ENCODE peak calls at places on chromosome 1, in ten cellular contexts. U is neural crest cell; V is HTR-8/SVneo; M is germinal center; E is stimulated activated CD8-positive, alpha-beta memory T cell treated with anti-CD3 and anti-CD28 coated beads, Interleukin-15, amount 100 ng/mL, for 48 hours; R is bronchial epithelial cell; J is stimulated activated CD4-positive, alpha-beta T cell treated with anti-CD3 and anti-CD28 coated beads, TNF-alpha, amount 100 ng/mL, for 4 hours; G is AG04450; Q is AG09309; Z is M059J. S is an unnamed sample.

GRCh38 chr1:244450597-244451538 is 841 bp downstream of the ADSS2 start:
- DNase-seq in M (peak), V (peak), Z (peak), J (peak), E (peak), Q (no peak), G (peak), U (peak), R (peak), S (peak)

GRCh38 chr1:44723496-44724407 is 7.2 kb downstream of the RNU5D-1 start:
- DNase-seq in G (no peak), M (peak), V (no peak), Q (no peak), U (no peak), R (no peak), Z (no peak), J (peak), E (no peak), S (peak)

GRCh38 chr1:111463029-111463683 is 10.6 kb upstream of the C1orf162 start:
- DNase-seq in U (no peak), R (no peak), Z (peak), G (peak), J (no peak), M (no peak), Q (no peak), V (no peak), E (no peak), S (no peak)

GRCh38 chr1:43532716-43533115 is 2.0 kb downstream of the PTPRF start:
- DNase-seq in R (no peak), M (no peak), V (no peak), E (no peak), U (no peak), Q (no peak), J (no peak), G (no peak), Z (no peak), S (no peak)

GRCh38 chr1:38045431-38046332 is 911 bp downstream of the POU3F1 start:
- DNase-seq in U (no peak), G (no peak), E (no peak), V (no peak), Q (no peak), R (no peak), J (no peak), Z (peak), M (no peak), S (no peak)

GRCh38 chr1:201573030-201573429 is 34.1 kb downstream of the NAV1 start:
- DNase-seq in R (peak), G (no peak), V (no peak), Z (no peak), E (no peak), J (no peak), M (no peak), U (no peak), Q (no peak), S (no peak)

GRCh38 chr1:51565009-51565408 is 45.9 kb upstream of the EPS15 start:
- DNase-seq in G (no peak), R (no peak), M (no peak), V (no peak), Z (no peak), Q (no peak), E (no peak), J (no peak), U (no peak), S (no peak)

GRCh38 chr1:115400891-115401290 is 62.8 kb upstream of the NGF start:
- DNase-seq in Q (no peak), J (no peak), E (no peak), U (no peak), G (no peak), Z (peak), M (no peak), R (peak), V (no peak), S (peak)

GRCh38 chr1:59408608-59409007 is 111.7 kb downstream of the FGGY start:
- DNase-seq in R (no peak), V (no peak), G (no peak), E (no peak), U (no peak), Q (no peak), Z (no peak), J (no peak), M (no peak), S (no peak)

GRCh38 chr1:35278886-35279554 is 10.5 kb downstream of the ZMYM4 start:
- DNase-seq in U (no peak), E (no peak), M (no peak), R (no peak), V (no peak), Z (no peak), J (no peak), Q (no peak), G (no peak), S (no peak)

GRCh38 chr1:106791041-106791440 is 265.4 kb upstream of the PRMT6 start:
- DNase-seq in M (no peak), R (no peak), E (no peak), U (no peak), J (no peak), Q (no peak), V (no peak), Z (no peak), G (no peak), S (no peak)

GRCh38 chr1:190205713-190206112 is 272.0 kb downstream of the BRINP3 start:
- DNase-seq in G (peak), Q (no peak), V (peak), J (no peak), M (no peak), Z (peak), U (no peak), R (no peak), E (no peak), S (no peak)

GRCh38 chr1:32962248-32962896 is 2.2 kb downstream of the RNF19B start:
- DNase-seq in G (no peak), Z (peak), Q (no peak), J (no peak), R (no peak), V (no peak), M (peak), E (no peak), U (no peak), S (peak)

GRCh38 chr1:86765073-86765472 is 60.7 kb downstream of the SH3GLB1 start:
- DNase-seq in G (no peak), Z (no peak), R (no peak), U (no peak), M (no peak), J (no peak), Q (no peak), V (no peak), E (no peak), S (no peak)

GRCh38 chr1:24316659-24317058 is 2.5 kb upstream of the GRHL3 start:
- DNase-seq in V (no peak), R (no peak), U (no peak), M (no peak), J (no peak), G (no peak), E (no peak), Z (no peak), Q (no peak), S (no peak)

GRCh38 chr1:5978452-5978851 is 13.8 kb downstream of the NPHP4 start:
- DNase-seq in G (no peak), U (no peak), Z (peak), J (no peak), E (no peak), V (no peak), Q (no peak), M (no peak), R (no peak), S (no peak)

GRCh38 chr1:158177705-158178450 is 2.8 kb upstream of the CD1D start:
- DNase-seq in M (peak), J (no peak), Z (peak), V (peak), G (no peak), E (peak), R (peak), Q (no peak), U (peak), S (peak)

GRCh38 chr1:208238710-208239517 is 5.3 kb downstream of the PLXNA2 start:
- DNase-seq in J (no peak), V (peak), G (no peak), M (peak), E (no peak), Z (peak), R (peak), U (no peak), Q (no peak), S (peak)

GRCh38 chr1:147640553-147641165 is 29.7 kb downstream of the ACP6 start:
- DNase-seq in U (peak), Q (peak), G (peak), V (peak), J (peak), R (peak), E (peak), Z (peak), M (peak), S (peak)

GRCh38 chr1:35470964-35471613 is 86.1 kb downstream of the KIAA0319L start:
- DNase-seq in R (no peak), E (no peak), Q (no peak), J (no peak), G (no peak), Z (no peak), M (no peak), V (no peak), U (no peak), S (no peak)

GRCh38 chr1:202323731-202324130 is 18.0 kb downstream of the UBE2T start:
- DNase-seq in J (no peak), U (no peak), G (no peak), Q (no peak), E (no peak), Z (no peak), V (no peak), M (no peak), R (no peak), S (no peak)

GRCh38 chr1:161200992-161201827 is 957 bp upstream of the NDUFS2 start:
- DNase-seq in J (no peak), G (peak), U (peak), Q (no peak), R (no peak), M (no peak), E (no peak), Z (peak), V (no peak), S (no peak)

GRCh38 chr1:97042551-97042950 is 321.0 kb downstream of the PTBP2 start:
- DNase-seq in G (no peak), Q (no peak), J (no peak), Z (peak), V (no peak), U (no peak), M (no peak), R (peak), E (no peak), S (no peak)

GRCh38 chr1:67144696-67145095 is 9.9 kb upstream of the C1orf141 start:
- DNase-seq in E (no peak), G (no peak), Z (no peak), J (peak), R (no peak), U (no peak), M (no peak), Q (no peak), V (no peak), S (peak)

GRCh38 chr1:60911980-60912692 is 170.2 kb upstream of the NFIA start:
- DNase-seq in J (no peak), Z (no peak), G (no peak), M (no peak), E (no peak), U (no peak), R (no peak), Q (no peak), V (no peak), S (no peak)

GRCh38 chr1:36864182-36865079 is 169.9 kb downstream of the GRIK3 start:
- DNase-seq in R (no peak), E (peak), J (no peak), U (peak), Q (no peak), G (no peak), M (peak), V (no peak), Z (no peak), S (peak)

GRCh38 chr1:30043256-30043655 is 680.1 kb downstream of the MATN1 start:
- DNase-seq in Z (no peak), U (no peak), V (no peak), Q (no peak), M (no peak), J (no peak), R (no peak), E (no peak), G (no peak), S (no peak)

GRCh38 chr1:214349781-214350180 is 68.8 kb downstream of the SMYD2 start:
- DNase-seq in G (no peak), U (no peak), Z (peak), R (no peak), Q (no peak), V (peak), E (no peak), J (no peak), M (no peak), S (no peak)

GRCh38 chr1:160342953-160343869 is at the start of the genes COPA and NCSTN:
- DNase-seq in R (peak), M (peak), G (peak), Z (peak), U (peak), Q (peak), J (peak), E (peak), V (peak), S (peak)

GRCh38 chr1:168110896-168111545 is 25.7 kb downstream of the GPR161 start:
- DNase-seq in J (no peak), V (no peak), M (no peak), G (no peak), R (peak), Z (no peak), U (no peak), E (no peak), Q (no peak), S (no peak)

GRCh38 chr1:203127672-203128611 is at the start of gene ADORA1:
- DNase-seq in J (no peak), Z (peak), M (no peak), U (peak), G (no peak), E (no peak), Q (no peak), R (peak), V (peak), S (no peak)

GRCh38 chr1:19963636-19964035 is 15.8 kb downstream of the PLA2G2A start:
- DNase-seq in Q (no peak), E (no peak), G (no peak), U (no peak), M (no peak), Z (no peak), R (no peak), V (no peak), J (no peak), S (no peak)

GRCh38 chr1:224726783-224727182 is 110.7 kb downstream of the CNIH3 start:
- DNase-seq in G (peak), J (no peak), R (peak), E (no peak), Q (peak), U (no peak), Z (peak), V (peak), M (no peak), S (no peak)

GRCh38 chr1:223652436-223652901 is 13.0 kb downstream of the CAPN8 start:
- DNase-seq in E (no peak), Q (peak), M (no peak), Z (peak), J (no peak), G (no peak), U (peak), V (no peak), R (peak), S (no peak)

GRCh38 chr1:9018372-9018771 is 7.9 kb downstream of the SLC2A7 start:
- DNase-seq in U (no peak), Z (no peak), V (no peak), M (no peak), Q (no peak), G (no peak), J (no peak), E (no peak), R (no peak), S (no peak)

S was measured in Karpas-422.